ENCODE peak calls at places on chromosome 5, in four cellular contexts. A is mammary epithelial cell, Q is HCT116, Y is PC-9. N is an unnamed sample.

GRCh38 chr5:56876325-56876724 is 33.1 kb upstream of the SETD9 start:
- DNase-seq in Q (no peak), A (peak; percentile 87), Y (no peak), N (no peak)

GRCh38 chr5:170278611-170279500 is 18.7 kb downstream of the LCP2 start:
- DNase-seq in Q (no peak), A (no peak), Y (no peak), N (peak; percentile 88)

GRCh38 chr5:102815560-102816324 is 60.6 kb downstream of the PAM start:
- DNase-seq in A (no peak), Y (no peak), Q (no peak), N (no peak)

GRCh38 chr5:17831279-17831678 is 197.0 kb downstream of the TAF11L14 start:
- DNase-seq in Q (no peak), A (no peak), Y (no peak), N (no peak)

GRCh38 chr5:24045034-24045433 is 537.6 kb downstream of the PRDM9 start:
- DNase-seq in Y (no peak), A (no peak), Q (no peak), N (no peak)

GRCh38 chr5:66144799-66145390 is 795 bp downstream of the SREK1 start:
- DNase-seq in A (no peak), Y (no peak), Q (no peak), N (no peak)

GRCh38 chr5:141695627-141696180 is 13.7 kb upstream of the ARAP3 start:
- DNase-seq in A (peak; percentile 41), Y (peak; percentile 49), Q (no peak), N (no peak)

GRCh38 chr5:116566251-116566650 is 8.4 kb downstream of the SEMA6A start:
- DNase-seq in Y (no peak), Q (no peak), A (no peak), N (no peak)

GRCh38 chr5:146447734-146448380 is 724 bp downstream of the TCERG1 start:
- DNase-seq in Q (no peak), Y (peak; percentile 30), A (peak; percentile 65), N (peak; percentile 70)

GRCh38 chr5:55724276-55724675 is 12.2 kb upstream of the SLC38A9 start:
- DNase-seq in A (no peak), Q (no peak), Y (no peak), N (no peak)

GRCh38 chr5:102975457-102976182 is 144.3 kb downstream of the GIN1 start:
- DNase-seq in Y (no peak), Q (no peak), A (peak; percentile 8), N (no peak)

GRCh38 chr5:134508521-134509195 is 16.8 kb upstream of the JADE2 start:
- DNase-seq in Y (no peak), A (no peak), Q (no peak), N (no peak)

GRCh38 chr5:33892419-33893151 is 795 bp upstream of the ADAMTS12 start:
- DNase-seq in A (peak; percentile 21), Y (peak; percentile 91), Q (no peak), N (no peak)

GRCh38 chr5:93791520-93791972 is 50.1 kb upstream of the POU5F2 start:
- DNase-seq in Q (no peak), Y (no peak), A (no peak), N (no peak)

GRCh38 chr5:72434781-72435437 is 72.3 kb downstream of the ZNF366 start:
- DNase-seq in Y (no peak), Q (no peak), A (no peak), N (no peak)

GRCh38 chr5:116621599-116621998 is 47.0 kb upstream of the SEMA6A start:
- DNase-seq in Y (no peak), Q (no peak), A (no peak), N (no peak)

GRCh38 chr5:73022480-73023169 is 66.8 kb downstream of the FCHO2 start:
- DNase-seq in Q (no peak), Y (no peak), A (peak; percentile 27), N (no peak)

GRCh38 chr5:73906277-73906676 is 280.3 kb downstream of the ARHGEF28 start:
- DNase-seq in Q (no peak), Y (peak; percentile 15), A (peak; percentile 61), N (no peak)

GRCh38 chr5:119307170-119307569 is 48.6 kb upstream of the TNFAIP8 start:
- DNase-seq in Y (no peak), Q (no peak), A (no peak), N (no peak)

GRCh38 chr5:178278358-178279023 is 45.9 kb upstream of the PHYKPL start:
- DNase-seq in Q (no peak), A (no peak), Y (no peak), N (no peak)

GRCh38 chr5:156798201-156798600 is 51.9 kb upstream of the PPP1R2B start:
- DNase-seq in Q (no peak), Y (no peak), A (no peak), N (no peak)

GRCh38 chr5:173693670-173694069 is 77.2 kb upstream of the BOD1 start:
- DNase-seq in Q (no peak), A (no peak), Y (no peak), N (no peak)

DNA sequence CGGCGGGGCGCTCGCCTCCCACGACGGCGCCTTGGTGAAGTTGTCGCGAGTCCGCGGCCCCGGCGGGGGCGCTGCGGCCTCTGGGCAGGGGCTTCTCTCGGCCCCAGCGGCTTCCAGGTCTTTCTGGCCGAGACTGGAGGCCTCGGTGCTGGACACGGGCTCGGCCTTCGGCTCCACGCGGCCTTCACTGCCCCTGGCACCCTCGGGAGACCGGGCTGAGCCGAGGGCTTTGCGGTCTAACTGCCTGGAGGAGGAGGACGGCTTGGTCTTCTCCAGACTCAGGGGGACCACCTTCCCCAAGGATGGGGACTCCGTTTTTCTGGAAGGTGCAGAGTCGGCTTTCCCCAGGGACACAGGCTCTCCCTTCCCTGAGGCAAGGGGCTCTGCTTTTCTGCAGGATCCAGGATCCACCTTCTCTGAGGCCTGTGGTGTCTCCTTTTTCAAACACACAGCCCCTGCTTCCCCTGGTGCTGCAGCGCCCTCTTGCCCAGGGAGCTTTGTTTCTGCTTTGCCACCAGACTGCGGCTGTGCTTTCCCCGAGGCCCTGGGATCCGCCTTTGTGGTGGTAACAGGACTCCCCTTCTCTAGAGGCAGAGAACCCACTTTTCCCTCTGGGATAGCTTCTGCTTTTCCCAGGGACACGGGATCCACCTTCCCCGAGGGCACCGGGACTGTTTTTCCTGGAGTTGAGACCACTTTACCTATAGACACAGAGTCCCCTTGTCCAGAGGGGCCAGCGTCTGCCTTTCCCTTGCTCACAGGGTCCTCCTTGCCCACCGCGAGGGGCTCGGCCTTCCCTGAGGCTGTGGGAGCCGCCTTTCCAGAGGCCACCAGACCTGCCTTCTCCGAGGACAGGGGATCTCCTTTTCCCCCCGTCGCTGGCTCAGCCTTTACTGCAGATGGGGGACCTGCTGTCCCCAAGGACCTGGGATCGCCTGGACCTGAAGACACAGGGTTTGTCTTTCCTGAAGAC is 12.3 kb downstream of the GPRIN1 start:
- DNase-seq in A (no peak), Q (no peak), Y (no peak), N (no peak)
- H3K4me3 ChIP-seq in A (no peak overlapping the region), Q (no peak overlapping the region), Y (no peak overlapping the region), N (no peak overlapping the region)

GRCh38 chr5:43036856-43037711 is 3.0 kb downstream of the ANXA2R start:
- DNase-seq in Y (no peak), Q (no peak), A (no peak), N (no peak)
- TF ChIP-seq CTCF in Y (no peak), Q (no peak), A (no peak), N (no peak)

GRCh38 chr5:140112685-140113179 is 1.2 kb upstream of the PURA start:
- DNase-seq in Q (no peak), Y (no peak), A (no peak), N (no peak)

GRCh38 chr5:140114341-140115185 is 654 bp downstream of the PURA start:
- DNase-seq in A (peak; percentile 64), Q (no peak), Y (peak; percentile 55), N (peak; percentile 72)

GRCh38 chr5:140115186-140115500 is 1.2 kb downstream of the PURA start:
- DNase-seq in Y (no peak), Q (no peak), A (no peak), N (no peak)

GRCh38 chr5:140113180-140113698 is 670 bp upstream of the PURA start:
- DNase-seq in Q (no peak), Y (no peak), A (no peak), N (peak; percentile 21)

GRCh38 chr5:140113699-140114263 is at the start of gene PURA:
- DNase-seq in A (peak; percentile 92), Y (peak; percentile 94), Q (peak; percentile 75), N (peak; percentile 98)
- H3K4me3 ChIP-seq in A (peak within 1 kb of the TSS; percentile 86), Y (peak within 1 kb of the TSS; percentile 74), Q (peak within 1 kb of the TSS; percentile 64), N (peak within 1 kb of the TSS; percentile 70)

GRCh38 chr5:137289856-137290255 is 209.3 kb downstream of the SPOCK1 start:
- DNase-seq in Q (no peak), A (no peak), Y (no peak), N (no peak)

GRCh38 chr5:137292461-137293025 is 206.6 kb downstream of the SPOCK1 start:
- DNase-seq in Q (no peak), A (no peak), Y (no peak), N (no peak)

GRCh38 chr5:137294604-137295003 is 204.5 kb downstream of the SPOCK1 start:
- DNase-seq in Q (no peak), A (no peak), Y (no peak), N (no peak)

GRCh38 chr5:137291031-137291430 is 208.1 kb downstream of the SPOCK1 start:
- DNase-seq in A (no peak), Y (no peak), Q (no peak), N (no peak)

DNA sequence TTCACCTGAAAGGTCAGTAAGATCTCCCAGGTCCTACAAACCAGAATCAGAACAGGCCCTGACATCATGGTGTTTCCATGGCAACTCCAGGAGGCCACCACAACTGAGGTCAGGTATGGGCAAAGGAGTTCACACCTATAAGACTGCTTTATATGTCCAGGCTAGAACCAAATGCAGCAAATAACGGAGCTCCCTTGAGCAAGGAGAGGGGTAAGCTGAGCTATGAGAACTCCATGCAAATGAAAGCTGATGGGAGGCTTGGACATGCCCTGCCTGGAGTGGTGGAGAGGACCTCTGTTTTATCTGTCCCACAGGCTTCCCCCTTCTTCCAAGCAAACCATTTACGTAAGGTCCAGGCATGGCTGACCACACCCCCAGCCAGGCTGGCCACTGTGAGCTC is 207.7 kb downstream of the SPOCK1 start:
- DNase-seq in Y (no peak), A (no peak), Q (no peak), N (no peak)
- TF ChIP-seq CTCF in Y (no peak), A (no peak), Q (no peak), N (no peak)

GRCh38 chr5:58153255-58153654 is 306.6 kb downstream of the PLK2 start:
- DNase-seq in Q (no peak), Y (no peak), A (no peak), N (no peak)
- H3K4me3 ChIP-seq in Q (no peak overlapping the region), Y (no peak overlapping the region), A (no peak overlapping the region), N (no peak overlapping the region)

GRCh38 chr5:151002250-151002649 is 18.1 kb upstream of the GPX3 start:
- DNase-seq in Q (peak; percentile 28), Y (peak; percentile 39), A (peak; percentile 36), N (no peak)
- TF ChIP-seq CTCF in Q (peak; percentile 25), Y (peak; percentile 69), A (peak; percentile 29), N (peak; percentile 6)